ENCODE peak calls at places on chromosomes 11 and 22, in ten cellular contexts. V, D, A, H, G, M, N, C, P and T are unnamed samples.
A peak's percentile ranks its signal among the peaks of the same experiment; 100 is the strongest.

GRCh38 chr11:44622721-44623258 is 57.3 kb downstream of the CD82 start:
- DNase-seq in V (peak; percentile 46), D (peak; percentile 10), A (no peak), H (peak; percentile 11), G (peak; percentile 34), M (no peak), N (no peak), C (no peak), P (peak; percentile 39), T (peak; percentile 63)

GRCh38 chr11:45909594-45910475 is 2.8 kb upstream of the FREY1 start:
- DNase-seq in V (no peak), D (no peak), A (no peak), H (no peak), G (no peak), M (no peak), N (no peak), C (no peak), P (no peak), T (no peak)

GRCh38 chr22:44523981-44524759 is 26.1 kb upstream of the RTL6 start:
- DNase-seq in V (peak; percentile 87), D (peak; percentile 38), A (peak; percentile 44), H (no peak), G (peak; percentile 27), M (no peak), N (no peak), C (no peak), P (peak; percentile 34), T (no peak)

GRCh38 chr11:34408580-34409172 is 30.1 kb upstream of the CAT start:
- DNase-seq in V (no peak), D (no peak), A (no peak), H (no peak), G (no peak), M (no peak), N (no peak), C (no peak), P (no peak), T (no peak)

GRCh38 chr22:48334971-48335370 is 1492.7 kb downstream of the BRD1 start:
- DNase-seq in V (peak; percentile 49), D (no peak), A (no peak), H (no peak), G (no peak), M (no peak), N (no peak), C (no peak), P (peak; percentile 21), T (no peak)

GRCh38 chr11:11793073-11793472 is 48.7 kb upstream of the USP47 start:
- DNase-seq in V (no peak), D (no peak), A (no peak), H (no peak), G (no peak), M (no peak), N (no peak), C (no peak), P (no peak), T (no peak)

GRCh38 chr11:2383823-2384722 is 7.0 kb downstream of the CD81 start:
- DNase-seq in V (no peak), D (no peak), A (peak; percentile 66), H (no peak), G (peak; percentile 68), M (no peak), N (no peak), C (no peak), P (no peak), T (peak; percentile 89)

GRCh38 chr22:24451162-24451561 is 23.8 kb downstream of the ADORA2A start:
- DNase-seq in V (no peak), D (no peak), A (no peak), H (no peak), G (no peak), M (no peak), N (no peak), C (no peak), P (no peak), T (no peak)

GRCh38 chr22:39088688-39089032 is 8.4 kb upstream of the APOBEC3H start:
- DNase-seq in V (no peak), D (no peak), A (no peak), H (no peak), G (no peak), M (no peak), N (no peak), C (no peak), P (no peak), T (no peak)

GRCh38 chr11:118295834-118296454 is 8.6 kb upstream of the CD3E start:
- DNase-seq in V (no peak), D (peak; percentile 55), A (peak; percentile 34), H (no peak), G (no peak), M (peak; percentile 43), N (no peak), C (peak; percentile 28), P (no peak), T (no peak)

GRCh38 chr11:29957406-29957805 is 59.4 kb downstream of the KCNA4 start:
- DNase-seq in V (no peak), D (no peak), A (no peak), H (no peak), G (no peak), M (no peak), N (no peak), C (no peak), P (no peak), T (no peak)

GRCh38 chr22:45758603-45759002 is 87.0 kb downstream of the ATXN10 start:
- DNase-seq in V (no peak), D (no peak), A (no peak), H (no peak), G (no peak), M (no peak), N (no peak), C (no peak), P (no peak), T (no peak)

GRCh38 chr11:5250777-5251176 is 1.1 kb upstream of the HBG1 start:
- DNase-seq in V (no peak), D (no peak), A (no peak), H (no peak), G (no peak), M (no peak), N (no peak), C (no peak), P (no peak), T (no peak)

GRCh38 chr11:8948901-8949300 is 6.1 kb upstream of the ASCL3 start:
- DNase-seq in V (no peak), D (no peak), A (no peak), H (no peak), G (no peak), M (no peak), N (no peak), C (no peak), P (no peak), T (no peak)

GRCh38 chr11:102347526-102348331 is 715 bp downstream of the BIRC2 start:
- DNase-seq in V (no peak), D (no peak), A (peak; percentile 17), H (no peak), G (no peak), M (no peak), N (peak; percentile 27), C (peak; percentile 38), P (no peak), T (no peak)

GRCh38 chr22:40727607-40728325 is 48.5 kb downstream of the MCHR1 start:
- DNase-seq in V (no peak), D (no peak), A (no peak), H (no peak), G (no peak), M (no peak), N (no peak), C (no peak), P (no peak), T (no peak)

GRCh38 chr22:46997311-46997970 is 235.0 kb downstream of the TBC1D22A start:
- DNase-seq in V (peak; percentile 27), D (no peak), A (no peak), H (no peak), G (no peak), M (no peak), N (no peak), C (no peak), P (no peak), T (no peak)
- TF ChIP-seq POLR2AphosphoS5 in V (no peak), D (no peak), A (no peak), H (no peak), G (no peak), M (no peak), N (no peak), C (no peak), P (no peak), T (no peak)

GRCh38 chr11:61555051-61555969 is 25.6 kb downstream of the SYT7 start:
- DNase-seq in V (no peak), D (no peak), A (no peak), H (no peak), G (peak; percentile 72), M (no peak), N (peak; percentile 90), C (no peak), P (no peak), T (no peak)
- TF ChIP-seq CTCF in V (no peak), D (no peak), A (no peak), H (no peak), G (peak; percentile 38), M (no peak), N (peak; percentile 34), C (no peak), P (no peak), T (no peak)

DNA sequence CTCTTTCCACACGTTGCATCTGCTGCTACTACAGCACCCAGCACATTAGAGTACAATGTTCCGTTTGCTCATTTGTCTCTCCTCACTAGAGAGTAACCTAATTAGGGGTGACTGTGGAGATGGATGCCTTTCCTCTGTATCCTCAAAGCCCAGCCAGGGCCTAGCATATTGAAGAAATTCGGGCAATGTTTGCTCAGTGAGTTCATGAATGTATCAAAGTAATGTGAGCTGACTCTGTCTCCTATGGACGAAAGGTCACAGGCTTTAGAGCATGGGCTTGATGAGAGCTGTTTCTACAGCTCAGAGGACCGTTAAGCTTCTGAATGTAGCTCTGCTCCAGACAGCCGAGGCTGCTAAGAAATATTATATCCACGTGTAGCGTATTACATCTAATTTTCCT is 67.5 kb downstream of the C11orf58 start:
- DNase-seq in V (no peak), D (no peak), A (no peak), H (no peak), G (no peak), M (no peak), N (peak; percentile 36), C (peak; percentile 91), P (no peak), T (no peak)
- H3K27ac ChIP-seq in V (no peak overlapping the region), D (no peak overlapping the region), A (no peak overlapping the region), H (peak overlapping the region; percentile 59), G (no peak overlapping the region), M (no peak overlapping the region), N (no peak overlapping the region), C (peak overlapping the region; percentile 24), P (no peak overlapping the region), T (no peak overlapping the region)

GRCh38 chr11:20512869-20513268 is 86.5 kb upstream of the SLC6A5 start:
- DNase-seq in V (no peak), D (no peak), A (no peak), H (no peak), G (no peak), M (no peak), N (no peak), C (no peak), P (no peak), T (no peak)

GRCh38 chr11:20522536-20522935 is 76.9 kb upstream of the SLC6A5 start:
- DNase-seq in V (no peak), D (no peak), A (no peak), H (no peak), G (no peak), M (no peak), N (no peak), C (no peak), P (no peak), T (no peak)

GRCh38 chr11:20518323-20518834 is 81.0 kb upstream of the SLC6A5 start:
- DNase-seq in V (no peak), D (no peak), A (no peak), H (no peak), G (no peak), M (no peak), N (no peak), C (peak; percentile 32), P (no peak), T (no peak)
- TF ChIP-seq POLR2AphosphoS5 in V (no peak), D (no peak), A (no peak), H (no peak), G (no peak), M (no peak), N (no peak), C (no peak), P (no peak), T (no peak)